ENCODE peak calls at places on chromosomes 7 and 10, in ten cellular contexts. T, I, X, Y, A, M, P, U, E and W are unnamed samples.

GRCh38 chr10:70296406-70296899 is 12.6 kb upstream of the NPFFR1 start:
- DNase-seq in E (peak), X (peak), I (peak), P (no peak), U (no peak), M (peak), T (no peak), A (peak), Y (peak), W (no peak)

GRCh38 chr10:47357911-47358310 is 9.7 kb downstream of the RBP3 start:
- DNase-seq in Y (no peak), A (peak), X (no peak), T (no peak), M (no peak), E (no peak), P (no peak), U (no peak), I (no peak), W (no peak)

GRCh38 chr10:122142652-122143237 is 128.4 kb upstream of the BTBD16 start:
- DNase-seq in I (no peak), T (no peak), Y (no peak), P (no peak), E (peak), M (no peak), X (peak), U (peak), A (peak), W (no peak)

GRCh38 chr7:67438174-67438837 is 441.7 kb downstream of the TYW1 start:
- DNase-seq in X (no peak), M (no peak), U (no peak), Y (no peak), E (peak), A (no peak), I (no peak), P (no peak), T (no peak), W (no peak)

GRCh38 chr10:70537398-70538194 is 59.0 kb downstream of the PALD1 start:
- DNase-seq in X (peak), A (peak), E (peak), U (peak), Y (no peak), T (no peak), M (no peak), P (peak), I (no peak), W (no peak)

GRCh38 chr7:107206706-107207105 is 37.9 kb downstream of the HBP1 start:
- DNase-seq in U (no peak), M (no peak), P (no peak), X (no peak), Y (no peak), T (no peak), A (no peak), I (no peak), E (no peak), W (no peak)

GRCh38 chr7:64574481-64575159 is 11.7 kb upstream of the ZNF680 start:
- DNase-seq in X (no peak), P (no peak), T (no peak), E (peak), I (no peak), U (peak), Y (no peak), M (peak), A (no peak), W (no peak)

GRCh38 chr7:129644634-129645230 is 33.2 kb downstream of the NRF1 start:
- DNase-seq in E (no peak), Y (no peak), X (no peak), M (peak), U (no peak), P (peak), A (no peak), T (no peak), I (no peak), W (peak)

GRCh38 chr7:94303736-94304135 is 91.0 kb upstream of the COL1A2 start:
- DNase-seq in A (no peak), X (no peak), U (no peak), E (no peak), Y (no peak), T (no peak), I (no peak), P (no peak), M (peak), W (no peak)

GRCh38 chr7:38629621-38630020 is 1.6 kb downstream of the AMPH start:
- DNase-seq in T (no peak), I (no peak), U (no peak), A (no peak), M (peak), X (no peak), E (no peak), P (no peak), Y (no peak), W (no peak)

DNA sequence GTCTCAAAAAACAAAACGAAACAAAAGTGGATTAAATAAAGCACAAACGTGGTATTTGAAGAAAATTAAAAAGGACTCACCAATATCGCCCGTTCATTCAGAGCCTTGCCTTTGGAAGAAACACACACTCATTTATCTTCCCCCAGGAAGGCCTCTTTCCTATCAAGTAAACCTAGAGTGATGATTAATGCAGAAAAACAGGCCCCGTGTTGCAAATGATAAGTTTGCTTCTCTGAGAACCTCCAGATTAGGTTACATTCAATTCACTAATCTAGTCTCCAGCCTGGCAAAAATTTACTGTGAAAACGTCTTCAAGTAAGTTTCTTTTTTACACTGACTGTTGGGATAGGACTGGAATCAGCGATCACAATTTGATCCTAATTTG is 78.0 kb upstream of the C1GALT1 start:
- DNase-seq in T (no peak), U (no peak), Y (no peak), M (no peak), A (no peak), X (no peak), P (no peak), E (peak), I (no peak), W (no peak)
- H3K4me3 ChIP-seq in T (no peak), U (no peak), Y (no peak), M (no peak), A (no peak), X (no peak), P (no peak), E (no peak), I (no peak), W (no peak)

GRCh38 chr7:11125160-11125559 is 151.5 kb downstream of the PHF14 start:
- DNase-seq in M (no peak), P (no peak), E (no peak), U (no peak), X (no peak), I (no peak), T (no peak), A (no peak), Y (no peak), W (no peak)

GRCh38 chr7:11120068-11120664 is 146.5 kb downstream of the PHF14 start:
- DNase-seq in I (no peak), M (no peak), T (peak), U (no peak), E (no peak), X (no peak), P (peak), Y (no peak), A (no peak), W (no peak)

DNA sequence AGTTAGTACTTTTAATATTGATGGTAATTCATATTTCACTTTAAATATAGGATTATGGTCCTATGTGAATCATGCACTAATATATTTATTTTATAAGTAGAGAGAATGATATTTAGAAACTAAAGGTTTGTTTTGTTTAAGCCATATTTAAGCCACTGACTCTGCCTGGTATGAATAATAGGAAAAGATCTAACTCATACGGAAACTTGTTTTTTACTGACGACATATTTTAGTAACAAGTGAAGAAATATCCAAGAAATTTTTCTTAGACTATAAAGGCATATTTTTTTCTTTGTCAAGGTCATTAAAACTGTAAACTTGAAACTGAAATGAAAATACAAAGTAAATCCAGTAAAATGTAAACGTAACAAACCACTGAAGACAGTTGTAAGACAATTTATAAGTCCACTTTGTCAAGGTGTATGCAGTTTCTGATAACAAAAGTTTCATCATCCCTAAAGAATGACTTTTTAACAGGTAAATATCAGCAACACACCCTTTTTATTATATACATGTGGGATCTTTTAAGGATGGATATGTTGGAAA is 147.1 kb downstream of the PHF14 start:
- DNase-seq in X (no peak), P (peak), E (no peak), I (no peak), M (peak), A (no peak), T (peak), U (no peak), Y (no peak), W (no peak)
- H3K4me3 ChIP-seq in X (no peak), P (no peak), E (no peak), I (no peak), M (no peak), A (no peak), T (no peak), U (no peak), Y (no peak), W (no peak)

GRCh38 chr10:103153302-103153759 is 39.7 kb downstream of the NT5C2 start:
- DNase-seq in P (no peak), E (peak), I (no peak), U (no peak), X (no peak), T (no peak), A (no peak), M (peak), Y (no peak), W (no peak)
- H3K4me3 ChIP-seq in P (no peak), E (no peak), I (no peak), U (no peak), X (peak), T (no peak), A (no peak), M (peak), Y (peak), W (no peak)

DNA sequence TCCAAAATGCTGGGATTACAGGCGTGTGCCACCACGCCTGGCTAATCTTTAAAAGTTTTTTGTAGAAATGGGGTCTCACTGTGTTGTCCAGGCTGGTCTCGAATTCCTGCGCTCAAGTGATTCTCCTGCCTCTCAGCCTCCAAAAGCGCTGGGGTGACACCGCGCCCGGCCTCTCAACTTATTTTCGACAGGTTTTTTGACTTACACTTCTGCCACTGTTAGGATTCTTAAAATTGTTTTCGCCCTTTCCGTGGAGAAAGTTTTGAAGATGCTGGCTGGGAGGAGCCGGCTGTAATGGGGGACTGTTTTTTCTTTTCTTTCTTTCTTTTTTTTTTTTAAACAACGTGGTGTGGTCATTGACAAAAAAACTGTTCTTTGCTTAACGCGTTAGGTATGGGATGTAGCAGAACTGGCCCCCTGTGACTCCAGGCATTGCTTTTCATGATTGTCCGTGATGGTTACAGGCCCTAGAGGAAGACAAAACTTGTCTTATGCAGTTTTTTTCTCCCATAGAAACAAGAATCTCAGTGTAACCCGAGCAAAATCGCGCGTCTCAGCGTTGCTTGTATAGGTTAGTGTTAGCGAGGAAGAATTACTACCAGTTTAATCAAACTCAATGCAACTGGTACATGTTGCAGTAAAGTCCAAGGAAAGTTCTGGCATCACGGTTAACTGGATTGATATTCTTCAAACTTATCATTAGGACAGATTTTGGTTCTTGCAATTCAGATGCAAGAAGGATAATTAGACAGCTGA is 72.2 kb downstream of the DAGLB start:
- DNase-seq in Y (no peak), M (peak), P (peak), U (no peak), I (no peak), T (no peak), E (no peak), A (no peak), X (no peak), W (no peak)
- H3K4me3 ChIP-seq in Y (peak), M (peak), P (peak), U (peak), I (peak), T (peak), E (peak), A (peak), X (peak), W (peak)

DNA sequence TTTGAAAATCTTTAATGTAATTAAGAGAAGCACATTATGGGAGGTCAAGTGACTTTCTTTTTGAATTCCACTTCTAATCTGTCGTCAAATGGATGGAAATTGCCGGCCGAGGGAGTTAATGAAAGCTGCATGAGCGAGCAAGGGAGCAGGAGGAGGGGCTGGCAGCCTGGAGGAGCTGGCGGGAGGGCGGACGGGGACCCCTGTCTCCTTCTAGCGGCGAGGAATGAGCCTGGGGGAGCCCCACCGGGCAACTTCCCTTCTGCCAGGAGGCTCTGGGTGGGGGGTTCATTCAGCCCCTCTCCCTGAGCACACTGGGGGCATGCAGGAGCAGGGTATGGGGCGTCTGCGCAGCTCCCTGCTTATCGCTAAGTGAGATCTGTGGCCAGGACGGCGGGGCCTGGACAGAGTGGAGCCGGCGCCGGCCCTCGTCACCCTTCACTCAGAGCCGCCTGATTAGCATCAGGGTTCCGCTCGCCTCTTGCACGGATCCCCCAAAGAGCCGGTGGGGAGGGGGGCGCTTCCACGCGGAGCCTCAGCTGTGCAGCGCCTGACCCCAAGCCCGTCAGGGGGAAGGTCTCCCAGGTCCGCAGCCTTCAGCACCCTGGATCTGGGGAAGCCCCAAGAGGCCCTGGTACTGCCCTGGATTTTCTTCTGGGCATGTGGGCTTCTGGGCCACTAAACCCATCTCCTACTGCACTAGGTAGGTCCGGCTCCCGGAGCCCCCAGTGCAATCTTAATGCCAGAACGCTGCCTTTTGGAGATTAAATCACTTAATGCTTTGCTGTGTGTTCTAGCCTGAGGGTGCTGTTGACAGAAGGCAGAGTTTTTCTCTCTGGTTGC is 680.8 kb downstream of the LRMDA start:
- DNase-seq in U (peak), M (no peak), T (no peak), P (no peak), Y (no peak), A (no peak), E (peak), I (peak), X (no peak), W (no peak)
- H3K4me3 ChIP-seq in U (no peak), M (no peak), T (no peak), P (no peak), Y (no peak), A (no peak), E (no peak), I (no peak), X (peak), W (no peak)

DNA sequence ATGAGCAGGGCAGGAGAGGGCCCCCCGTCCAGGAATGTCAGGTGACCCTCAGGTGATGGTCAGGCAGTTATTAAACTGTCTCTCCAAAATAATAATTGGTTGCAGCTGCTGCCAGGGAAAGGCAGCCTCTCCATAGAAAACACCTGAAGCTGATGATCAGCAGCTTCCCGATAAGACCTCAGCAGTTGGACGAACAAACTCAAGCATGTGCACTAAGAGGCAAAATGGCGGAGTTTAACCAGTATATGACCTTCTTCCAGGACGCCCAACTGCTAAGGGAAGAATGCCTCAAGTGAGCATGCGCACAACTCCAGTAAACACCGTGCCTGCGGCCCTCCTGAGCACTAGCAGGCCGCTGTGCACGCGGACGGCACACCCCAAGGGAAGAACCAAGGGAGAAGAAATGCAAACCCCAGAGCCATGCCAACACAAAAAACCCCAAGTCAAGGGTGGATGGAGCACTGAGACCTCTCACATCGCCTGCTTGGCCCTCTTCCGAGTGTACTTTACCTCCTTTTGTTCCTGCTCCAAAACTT is 38.9 kb upstream of the ADARB2 start:
- DNase-seq in U (no peak), P (no peak), X (no peak), Y (no peak), I (no peak), M (no peak), T (no peak), E (no peak), A (no peak), W (no peak)
- H3K4me3 ChIP-seq in U (no peak), P (no peak), X (no peak), Y (no peak), I (no peak), M (no peak), T (no peak), E (no peak), A (no peak), W (no peak)

GRCh38 chr10:110268931-110269640 is 35.6 kb downstream of the SMNDC1 start:
- DNase-seq in P (no peak), U (no peak), E (no peak), M (no peak), X (no peak), Y (no peak), I (no peak), T (no peak), A (no peak), W (no peak)
- H3K4me3 ChIP-seq in P (no peak), U (no peak), E (no peak), M (no peak), X (peak), Y (no peak), I (no peak), T (no peak), A (no peak), W (no peak)

DNA sequence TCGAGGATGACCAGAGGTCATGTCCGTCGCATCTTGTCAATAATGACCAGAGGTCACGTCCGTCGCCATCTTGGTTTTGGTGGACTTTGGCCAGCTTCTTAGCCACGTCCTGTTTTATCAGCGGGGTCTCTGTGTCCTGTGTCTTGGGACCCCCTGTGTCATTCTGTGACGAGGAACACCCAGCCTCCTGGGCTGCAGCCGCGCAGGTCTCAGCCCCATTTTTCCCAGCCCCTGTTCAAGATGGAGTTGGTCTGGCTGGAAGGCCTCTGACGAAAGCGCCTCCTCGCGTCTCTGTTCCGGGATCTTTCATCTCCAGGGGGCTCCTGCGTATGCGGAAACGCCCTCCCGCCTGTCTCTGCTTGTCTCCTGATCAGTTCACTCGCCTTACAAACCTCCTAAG is 134.2 kb downstream of the ELFN1 start:
- DNase-seq in M (no peak), X (peak), P (no peak), T (no peak), E (no peak), U (no peak), Y (no peak), I (no peak), A (peak), W (no peak)
- H3K4me3 ChIP-seq in M (no peak), X (no peak), P (no peak), T (no peak), E (no peak), U (no peak), Y (no peak), I (no peak), A (no peak), W (no peak)

DNA sequence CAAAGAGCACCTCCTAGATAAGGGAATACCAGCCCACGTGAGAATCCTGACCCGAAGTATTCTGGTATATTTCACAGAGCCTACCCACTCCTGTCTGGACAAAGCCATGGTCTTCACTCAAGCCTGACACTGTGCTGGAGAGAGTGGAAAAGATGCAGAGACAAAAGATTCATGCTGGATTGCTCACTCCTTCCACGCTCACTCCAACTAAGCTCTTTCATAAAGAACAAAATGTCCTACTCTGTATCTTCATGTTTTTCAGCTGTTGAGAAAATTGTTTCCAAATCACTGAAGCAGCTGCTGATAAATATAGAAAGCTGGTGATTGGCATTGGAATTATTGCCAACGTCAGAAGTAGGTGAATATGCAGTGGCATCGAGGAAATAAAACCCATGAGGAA is 106.0 kb downstream of the ABLIM1 start:
- DNase-seq in P (no peak), Y (no peak), I (no peak), A (no peak), M (no peak), U (no peak), E (no peak), X (no peak), T (no peak), W (no peak)
- H3K4me3 ChIP-seq in P (no peak), Y (no peak), I (no peak), A (no peak), M (no peak), U (no peak), E (no peak), X (peak), T (no peak), W (no peak)